ENCODE peak calls at places on chromosomes 12 and 14, in nine cellular contexts. Y, Q, F, N, R, A, P, M and V are unnamed samples.

GRCh38 chr12:5072326-5072725 is 28.6 kb downstream of the KCNA5 start:
- DNase-seq in Y (no peak), Q (no peak), F (no peak), N (no peak), R (no peak), A (no peak), P (no peak), M (no peak), V (no peak)

GRCh38 chr12:11705010-11705409 is 55.5 kb downstream of the ETV6 start:
- DNase-seq in Y (no peak), Q (peak), F (no peak), N (peak), R (peak), A (no peak), P (peak), M (peak), V (peak)

GRCh38 chr12:52081263-52081733 is 1.8 kb downstream of the SMIM41 start:
- DNase-seq in Y (no peak), Q (no peak), F (no peak), N (no peak), R (no peak), A (peak), P (no peak), M (no peak), V (peak)

GRCh38 chr12:41437578-41437977 is 249.5 kb downstream of the PDZRN4 start:
- DNase-seq in Y (no peak), Q (no peak), F (no peak), N (no peak), R (no peak), A (no peak), P (no peak), M (no peak), V (no peak)

GRCh38 chr12:20317554-20317953 is 50.8 kb upstream of the PDE3A start:
- DNase-seq in Y (no peak), Q (no peak), F (no peak), N (no peak), R (no peak), A (no peak), P (no peak), M (no peak), V (no peak)

GRCh38 chr12:54197037-54197909 is 8.5 kb upstream of the SMUG1 start:
- DNase-seq in Y (no peak), Q (no peak), F (no peak), N (no peak), R (peak), A (no peak), P (peak), M (no peak), V (peak)

GRCh38 chr12:10140001-10140400 is 10.0 kb upstream of the CLEC7A start:
- DNase-seq in Y (peak), Q (peak), F (no peak), N (peak), R (peak), A (peak), P (peak), M (no peak), V (peak)

GRCh38 chr14:95146079-95146771 is 11.1 kb downstream of the DICER1 start:
- DNase-seq in Y (no peak), Q (no peak), F (no peak), N (no peak), R (no peak), A (no peak), P (no peak), M (no peak), V (no peak)

GRCh38 chr12:100927825-100928224 is 133.2 kb downstream of the ANO4 start:
- DNase-seq in Y (peak), Q (no peak), F (no peak), N (no peak), R (peak), A (no peak), P (peak), M (no peak), V (no peak)

GRCh38 chr12:57839996-57840395 is 6.5 kb downstream of the CTDSP2 start:
- DNase-seq in Y (no peak), Q (no peak), F (no peak), N (no peak), R (no peak), A (no peak), P (no peak), M (no peak), V (no peak)

GRCh38 chr12:57850924-57851323 is 4.4 kb upstream of the CTDSP2 start:
- DNase-seq in Y (no peak), Q (no peak), F (no peak), N (no peak), R (no peak), A (no peak), P (no peak), M (no peak), V (no peak)

GRCh38 chr12:131390408-131391100 is 320.3 kb upstream of the SFSWAP start:
- DNase-seq in Y (peak), Q (no peak), F (no peak), N (no peak), R (no peak), A (no peak), P (peak), M (no peak), V (no peak)

GRCh38 chr12:53751336-53752191 is at the start of gene CISTR:
- DNase-seq in Y (no peak), Q (no peak), F (no peak), N (no peak), R (no peak), A (peak), P (no peak), M (no peak), V (no peak)

GRCh38 chr12:5503371-5503770 is 71.5 kb downstream of the NTF3 start:
- DNase-seq in Y (no peak), Q (no peak), F (no peak), N (no peak), R (no peak), A (no peak), P (no peak), M (no peak), V (no peak)

GRCh38 chr12:110577717-110578521 is 5.2 kb downstream of the PPTC7 start:
- DNase-seq in Y (peak), Q (peak), F (peak), N (no peak), R (peak), A (no peak), P (peak), M (no peak), V (peak)

GRCh38 chr12:34391771-34392581 is 369.7 kb downstream of the ALG10 start:
- DNase-seq in Y (no peak), Q (no peak), F (no peak), N (no peak), R (no peak), A (no peak), P (no peak), M (peak), V (no peak)

GRCh38 chr12:49750994-49751393 is 9.6 kb downstream of the TMBIM6 start:
- DNase-seq in Y (no peak), Q (no peak), F (no peak), N (no peak), R (no peak), A (no peak), P (no peak), M (no peak), V (no peak)
- TF ChIP-seq CTCF in Y (no peak), Q (no peak), F (no peak), N (no peak), R (no peak), A (no peak), P (no peak), M (no peak), V (no peak)

DNA sequence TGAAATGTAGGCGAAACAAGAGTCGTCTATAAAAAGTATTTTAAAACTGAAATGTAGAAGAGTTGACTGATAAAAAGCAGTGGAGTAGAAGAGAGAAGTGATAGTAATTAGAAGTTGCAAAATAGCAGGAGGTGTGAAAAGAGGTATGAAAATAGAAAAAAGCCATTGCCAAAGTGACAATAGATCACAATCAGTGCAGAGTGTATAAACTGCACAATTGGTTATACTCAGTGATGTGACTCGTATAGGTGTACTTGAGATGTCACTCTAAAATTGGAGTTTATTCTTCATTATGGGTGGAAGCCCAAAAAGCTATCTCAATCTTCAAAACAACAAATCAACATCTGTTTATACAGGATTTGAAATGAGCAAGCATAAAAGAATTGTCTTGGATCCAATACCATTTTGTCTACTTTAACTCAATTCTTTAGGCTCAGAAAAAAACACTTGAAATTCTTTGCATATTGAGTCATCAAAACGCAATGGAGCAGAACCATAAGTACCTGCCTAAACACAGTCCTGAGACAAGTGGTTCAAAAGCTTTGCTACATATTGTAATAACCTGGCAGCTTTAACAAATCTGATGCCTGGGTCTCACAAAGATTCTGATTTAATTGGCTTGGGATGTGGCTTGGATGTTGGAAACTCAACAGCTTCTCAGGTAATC is 8.8 kb downstream of the IKBIP start:
- DNase-seq in Y (peak), Q (peak), F (no peak), N (peak), R (peak), A (no peak), P (peak), M (no peak), V (peak)
- H3K4me3 ChIP-seq in Y (no peak), Q (no peak), F (no peak), N (no peak), R (no peak), A (no peak), P (no peak), M (no peak), V (no peak)

GRCh38 chr14:70665448-70666363 is 24.0 kb downstream of the TTC9 start:
- DNase-seq in Y (peak), Q (no peak), F (no peak), N (no peak), R (no peak), A (no peak), P (peak), M (no peak), V (no peak)
- TF ChIP-seq CTCF in Y (no peak), Q (no peak), F (no peak), N (no peak), R (no peak), A (no peak), P (no peak), M (no peak), V (no peak)

GRCh38 chr14:76947078-76947837 is 81.2 kb downstream of the IRF2BPL start:
- DNase-seq in Y (peak), Q (peak), F (peak), N (peak), R (peak), A (peak), P (peak), M (peak), V (peak)
- H3K4me3 ChIP-seq in Y (no peak), Q (no peak), F (no peak), N (no peak), R (no peak), A (no peak), P (no peak), M (peak), V (no peak)

GRCh38 chr12:38316391-38317129 is at the start of gene ALG10B:
- DNase-seq in Y (peak), Q (peak), F (peak), N (peak), R (peak), A (peak), P (peak), M (peak), V (peak)
- TF ChIP-seq CTCF in Y (peak), Q (peak), F (peak), N (peak), R (peak), A (peak), P (peak), M (peak), V (peak)

GRCh38 chr12:85466906-85467305 is 186.9 kb downstream of the ALX1 start:
- DNase-seq in Y (no peak), Q (no peak), F (no peak), N (peak), R (peak), A (no peak), P (peak), M (no peak), V (no peak)

GRCh38 chr12:85462888-85463287 is 182.9 kb downstream of the ALX1 start:
- DNase-seq in Y (no peak), Q (no peak), F (no peak), N (no peak), R (no peak), A (no peak), P (no peak), M (no peak), V (no peak)

DNA sequence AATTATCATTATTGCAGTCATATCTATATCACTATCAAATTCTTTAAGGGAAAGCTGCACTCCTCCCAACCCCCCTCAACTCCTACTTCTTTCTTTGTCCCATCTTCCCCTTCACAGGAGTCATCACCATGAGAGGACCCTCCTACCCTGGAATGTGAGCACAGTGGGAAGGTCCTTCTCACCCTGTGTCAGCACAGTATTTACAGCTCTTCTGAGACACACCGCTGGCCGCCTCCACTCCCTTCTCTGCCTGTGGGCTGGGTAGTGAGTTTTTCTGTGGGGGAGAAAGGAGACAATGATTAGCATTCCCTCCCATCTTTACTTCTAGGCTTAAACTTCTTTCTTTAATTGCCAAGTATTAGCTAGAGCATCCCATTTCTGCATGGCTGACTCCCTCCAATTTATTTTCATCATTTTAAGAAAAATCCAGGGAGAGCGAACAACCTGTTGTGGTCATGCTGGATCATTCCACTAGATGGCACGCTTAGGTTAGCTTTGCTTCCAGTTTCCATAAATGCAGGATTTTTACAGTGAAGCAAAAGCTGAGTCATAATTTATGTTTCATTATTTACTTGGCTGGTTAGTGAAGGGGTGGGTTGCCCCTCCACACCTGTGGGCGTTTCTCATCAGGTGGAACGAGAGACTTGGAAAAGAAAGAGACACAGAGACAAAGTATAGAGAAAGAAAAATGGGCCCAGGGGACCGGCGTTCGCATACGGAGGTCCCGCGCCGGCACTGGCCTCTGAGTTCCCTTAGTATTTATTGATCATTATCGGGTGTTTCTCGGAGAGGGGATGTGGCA is 188.5 kb downstream of the ALX1 start:
- DNase-seq in Y (peak), Q (peak), F (no peak), N (peak), R (peak), A (no peak), P (peak), M (no peak), V (peak)
- H3K4me3 ChIP-seq in Y (no peak), Q (no peak), F (no peak), N (peak), R (no peak), A (peak), P (peak), M (peak), V (peak)

GRCh38 chr12:50103767-50104321 is at the start of gene GPD1:
- DNase-seq in Y (peak), Q (no peak), F (no peak), N (no peak), R (peak), A (peak), P (peak), M (no peak), V (peak)
- TF ChIP-seq CTCF in Y (no peak), Q (no peak), F (no peak), N (peak), R (no peak), A (no peak), P (no peak), M (no peak), V (no peak)

GRCh38 chr12:88310069-88310468 is 168.0 kb downstream of the TMTC3 start:
- DNase-seq in Y (no peak), Q (peak), F (no peak), N (no peak), R (peak), A (no peak), P (peak), M (no peak), V (peak)
- H3K4me3 ChIP-seq in Y (no peak), Q (no peak), F (no peak), N (no peak), R (no peak), A (no peak), P (no peak), M (no peak), V (no peak)